ENCODE peak calls at places on chromosomes 2 and 18, in nine cellular contexts. U is ovary, L is fibroblast of villous mesenchyme, R is lower lobe of right lung, F is heart right ventricle, M is A549, O is HCT116, K is cardiac fibroblast, E is thoracic aorta. X is an unnamed sample.

GRCh38 chr18:41347057-41347456 is 608.0 kb upstream of the PIK3C3 start:
- DNase-seq in E (no peak), L (peak), R (no peak), K (peak), M (no peak), O (no peak), F (no peak), U (no peak), X (no peak)

GRCh38 chr18:73688851-73689659 is 458.6 kb downstream of the FBXO15 start:
- DNase-seq in E (no peak), F (no peak), M (no peak), U (no peak), K (peak), L (peak), O (no peak), R (no peak), X (peak)

GRCh38 chr2:57182941-57183340 is 863.7 kb upstream of the VRK2 start:
- DNase-seq in K (peak), M (no peak), O (no peak), E (no peak), L (no peak), F (no peak), R (no peak), U (no peak), X (no peak)

GRCh38 chr18:52813637-52814416 is 473.8 kb downstream of the DCC start:
- DNase-seq in L (no peak), K (no peak), O (no peak), R (no peak), U (no peak), M (no peak), F (no peak), E (no peak), X (no peak)

GRCh38 chr2:212854116-212854515 is 297.3 kb downstream of the IKZF2 start:
- DNase-seq in U (no peak), R (no peak), O (no peak), L (no peak), K (no peak), M (no peak), E (no peak), F (no peak), X (no peak)

GRCh38 chr2:12587729-12588522 is 128.8 kb upstream of the TRIB2 start:
- DNase-seq in U (no peak), R (no peak), F (no peak), L (peak), M (peak), K (peak), O (no peak), E (no peak), X (no peak)

GRCh38 chr2:190468814-190469569 is 60.8 kb downstream of the MFSD6 start:
- DNase-seq in M (peak), K (peak), E (peak), O (peak), F (peak), U (peak), R (no peak), L (peak), X (peak)

GRCh38 chr18:78418379-78418778 is 561.2 kb upstream of the SALL3 start:
- DNase-seq in M (no peak), L (no peak), K (no peak), O (no peak), F (no peak), E (no peak), U (no peak), R (no peak), X (no peak)

DNA sequence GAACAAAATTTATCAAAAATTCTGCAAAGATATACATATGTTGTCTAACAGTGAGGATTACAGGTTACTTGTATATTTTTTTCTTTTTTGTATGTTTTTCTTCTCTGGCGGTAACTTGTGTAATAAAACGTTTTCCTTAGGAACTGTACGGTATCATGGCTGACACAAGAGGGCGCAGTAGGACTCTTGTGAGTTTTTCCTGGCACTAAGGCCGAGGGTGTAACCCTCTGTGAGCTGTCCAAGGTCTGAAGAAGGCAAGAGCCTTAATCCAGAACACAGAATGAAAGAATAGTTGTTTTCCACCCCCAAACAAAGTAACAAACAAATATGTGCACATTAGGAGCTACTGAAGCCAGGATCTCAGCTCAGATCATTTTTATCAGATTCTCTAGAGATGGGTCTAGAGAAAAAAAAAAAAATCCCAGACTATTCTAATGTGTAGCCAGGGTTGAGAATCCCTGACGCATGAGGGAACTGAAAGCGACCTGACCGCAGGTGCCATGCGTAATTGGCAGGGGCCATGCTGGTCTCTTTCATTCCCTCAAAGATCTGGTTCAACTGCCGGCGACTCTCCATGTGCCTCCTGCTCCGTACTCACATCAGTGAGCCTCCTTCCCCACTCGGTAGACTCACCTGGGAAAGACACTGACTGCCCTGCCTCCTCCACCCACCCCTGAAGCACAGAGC is 27.0 kb downstream of the TMEM200C start:
- DNase-seq in R (peak), U (peak), F (peak), K (peak), M (peak), E (no peak), O (no peak), L (peak), X (peak)
- TF ChIP-seq CTCF in R (peak), U (peak), F (peak), K (peak), M (peak), E (peak), O (peak), L (peak), X (peak)

GRCh38 chr18:36888778-36889177 is 59.9 kb downstream of the KIAA1328 start:
- DNase-seq in U (no peak), F (no peak), E (no peak), M (no peak), L (no peak), R (no peak), K (no peak), O (no peak), X (no peak)

GRCh38 chr18:36889742-36890141 is 60.8 kb downstream of the KIAA1328 start:
- DNase-seq in M (no peak), K (peak), F (no peak), L (no peak), E (no peak), U (no peak), R (no peak), O (no peak), X (no peak)

GRCh38 chr18:36889316-36889715 is 60.4 kb downstream of the KIAA1328 start:
- DNase-seq in M (no peak), E (no peak), K (peak), L (peak), R (no peak), U (no peak), O (no peak), F (no peak), X (peak)

GRCh38 chr18:36893227-36893626 is 64.3 kb downstream of the KIAA1328 start:
- DNase-seq in L (no peak), K (no peak), E (no peak), F (no peak), M (no peak), U (no peak), R (no peak), O (no peak), X (no peak)

GRCh38 chr18:36890598-36890997 is 61.7 kb downstream of the KIAA1328 start:
- DNase-seq in R (no peak), L (no peak), O (no peak), E (no peak), U (no peak), F (no peak), K (no peak), M (no peak), X (no peak)
- H3K4me3 ChIP-seq in R (no peak), L (no peak), O (no peak), E (no peak), U (no peak), F (no peak), K (no peak), M (no peak), X (no peak)

GRCh38 chr2:45020439-45020838 is 11.2 kb upstream of the SIX2 start:
- DNase-seq in E (no peak), R (no peak), K (no peak), M (no peak), L (no peak), O (no peak), F (no peak), U (no peak), X (no peak)
- TF ChIP-seq CTCF in E (no peak), R (no peak), K (no peak), M (no peak), L (no peak), O (no peak), F (no peak), U (no peak), X (no peak)

DNA sequence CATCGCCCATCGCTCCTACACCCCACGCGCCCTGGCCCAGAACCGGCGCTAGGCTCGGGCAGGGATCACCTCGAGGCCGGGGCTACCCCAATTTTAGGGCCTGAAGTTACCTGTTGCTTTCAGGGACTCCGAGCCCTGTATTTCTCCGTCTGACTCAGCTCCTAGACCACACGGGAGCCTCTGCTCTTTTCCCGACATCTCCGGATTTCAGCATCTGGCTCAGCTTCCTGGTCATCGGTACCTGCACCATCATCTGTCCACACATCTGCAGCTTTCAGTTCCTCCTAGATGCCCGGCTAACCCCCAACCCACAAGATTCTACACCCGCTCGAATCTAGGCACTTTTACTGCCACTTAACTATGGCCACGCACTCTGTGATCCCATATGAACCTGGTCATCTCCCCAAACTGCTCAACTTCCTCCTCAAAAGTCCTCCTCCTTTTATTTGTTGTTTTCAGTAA is 12.1 kb upstream of the HMSD start:
- DNase-seq in E (no peak), F (no peak), U (no peak), O (no peak), L (no peak), M (no peak), R (no peak), K (no peak), X (no peak)
- H3K4me3 ChIP-seq in E (peak), F (peak), U (peak), O (no peak), L (peak), M (peak), R (peak), K (peak), X (peak)

GRCh38 chr2:240595381-240596079 is 9.0 kb downstream of the CAPN10 start:
- DNase-seq in U (peak), E (no peak), M (peak), L (no peak), F (no peak), O (no peak), K (peak), R (peak), X (no peak)
- TF ChIP-seq CTCF in U (no peak), E (no peak), M (no peak), L (peak), F (no peak), O (peak), K (peak), R (no peak), X (peak)

DNA sequence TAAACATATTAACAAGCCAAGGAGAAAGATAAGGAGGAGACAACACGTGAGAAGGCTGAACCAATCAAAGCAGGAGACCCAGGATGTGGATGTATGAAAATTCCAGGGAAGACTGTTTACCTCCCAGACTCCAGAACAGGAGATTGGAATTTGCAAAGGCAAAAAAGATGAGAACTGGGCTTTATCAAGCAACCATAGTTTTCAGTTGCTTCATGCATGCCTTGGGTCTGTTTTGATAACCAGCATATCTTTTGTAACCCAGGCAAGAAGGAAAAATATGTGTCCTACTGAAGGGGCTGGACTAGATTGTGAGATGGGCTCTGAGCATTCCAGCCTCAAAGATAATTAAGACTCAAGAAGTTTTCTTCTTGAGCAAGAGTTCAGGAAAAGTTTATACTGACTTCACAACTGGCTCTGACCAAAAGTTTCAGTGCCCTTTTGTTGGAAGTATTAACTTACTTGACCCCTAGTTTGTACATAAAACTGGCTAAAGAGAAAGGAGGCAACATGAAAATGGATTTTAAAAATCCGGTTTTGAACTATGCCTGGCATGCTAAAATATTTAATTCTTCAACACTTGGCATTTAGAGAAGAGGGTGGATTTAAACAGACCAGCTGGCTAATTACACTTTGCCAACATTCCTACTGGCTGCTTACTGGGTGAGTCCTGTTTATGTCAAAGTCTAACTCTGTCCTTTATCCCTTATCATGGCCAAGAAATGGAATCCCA is 79.3 kb upstream of the CD28 start:
- DNase-seq in L (peak), F (no peak), U (no peak), E (no peak), R (no peak), M (no peak), K (peak), O (no peak), X (peak)
- H3K4me3 ChIP-seq in L (no peak), F (no peak), U (no peak), E (no peak), R (no peak), M (no peak), K (no peak), O (no peak), X (no peak)

DNA sequence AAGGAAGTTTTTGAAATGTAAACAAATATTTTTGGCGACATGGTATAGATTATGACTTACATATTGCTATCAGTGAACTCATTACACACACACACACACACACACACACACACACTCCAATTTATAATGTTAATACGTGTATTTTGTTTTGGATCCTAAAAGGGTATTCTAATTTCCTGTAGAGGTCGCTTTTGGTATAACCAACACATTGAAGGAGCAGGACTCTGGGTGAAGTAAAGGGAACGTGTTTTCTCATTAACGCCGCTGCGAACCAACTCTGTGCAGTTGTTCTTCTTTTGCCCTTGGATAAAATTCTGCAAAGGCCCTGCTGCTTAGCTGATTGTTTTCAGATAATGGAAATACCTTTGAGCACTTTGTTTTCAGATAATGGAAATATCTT is 190.4 kb downstream of the PMAIP1 start:
- DNase-seq in R (no peak), K (peak), U (no peak), M (no peak), O (no peak), F (no peak), E (no peak), L (no peak), X (no peak)
- TF ChIP-seq CTCF in R (no peak), K (no peak), U (no peak), M (no peak), O (no peak), F (no peak), E (no peak), L (no peak), X (peak)

GRCh38 chr18:13801260-13801601 is 22.7 kb upstream of the MC5R start:
- DNase-seq in L (no peak), F (no peak), O (no peak), K (no peak), R (no peak), U (no peak), E (no peak), M (no peak), X (no peak)
- H3K4me3 ChIP-seq in L (peak), F (no peak), O (peak), K (peak), R (peak), U (peak), E (peak), M (peak), X (peak)

GRCh38 chr18:58593930-58594329 is 35.0 kb downstream of the ALPK2 start:
- DNase-seq in M (no peak), F (peak), E (no peak), O (no peak), K (peak), R (no peak), L (no peak), U (no peak), X (no peak)

GRCh38 chr18:58592223-58593214 is 36.4 kb downstream of the ALPK2 start:
- DNase-seq in O (no peak), L (no peak), F (no peak), K (no peak), R (no peak), U (no peak), M (no peak), E (no peak), X (no peak)

GRCh38 chr18:58591286-58591685 is 37.6 kb downstream of the ALPK2 start:
- DNase-seq in R (no peak), O (no peak), F (no peak), E (no peak), M (no peak), L (no peak), U (no peak), K (no peak), X (no peak)

GRCh38 chr18:58590231-58590630 is 38.7 kb downstream of the ALPK2 start:
- DNase-seq in R (no peak), O (no peak), K (peak), U (peak), F (no peak), E (no peak), M (no peak), L (peak), X (no peak)

DNA sequence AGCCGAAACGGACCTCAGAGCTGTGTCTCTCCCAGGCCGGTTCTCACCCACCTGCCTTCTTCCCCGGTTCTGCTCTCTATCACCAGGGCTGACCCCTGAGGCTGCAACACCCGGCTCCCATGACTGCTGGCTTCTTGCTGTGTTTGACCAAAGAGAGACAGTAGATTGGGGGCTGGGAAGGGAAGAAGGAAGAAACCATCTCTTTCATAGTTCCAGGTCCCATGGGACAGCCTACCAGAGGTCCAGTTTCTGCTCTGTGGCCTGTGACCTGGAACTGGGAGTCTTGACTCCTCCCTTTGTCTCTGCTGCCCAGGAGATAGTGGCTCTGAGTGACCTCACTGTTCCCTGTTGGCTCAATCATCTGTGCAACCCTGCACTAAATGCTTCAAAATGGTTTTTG is 38.1 kb downstream of the ALPK2 start:
- DNase-seq in K (no peak), F (no peak), O (no peak), E (no peak), L (peak), M (no peak), R (no peak), U (no peak), X (no peak)
- TF ChIP-seq CTCF in K (no peak), F (no peak), O (no peak), E (no peak), L (no peak), M (no peak), R (no peak), U (no peak), X (no peak)

X was measured in retinal pigment epithelial cell.